ENCODE peak calls at places on chromosomes 11 and 22, in six cellular contexts. One of them, this sample, is unnamed.

GRCh38 chr11:69007978-69008381 is 5.1 kb downstream of the MRGPRF start:
- DNase-seq in brain microvascular endothelial cell: no peak
- DNase-seq in GM12878: no peak
- DNase-seq in HepG2: peak; percentile 27
- DNase-seq in colonic mucosa: no peak
- DNase-seq in dorsolateral prefrontal cortex: peak; percentile 12
- DNase-seq in this sample: no peak

GRCh38 chr11:102171101-102171500 is 60.9 kb downstream of the YAP1 start:
- DNase-seq in brain microvascular endothelial cell: no peak
- DNase-seq in GM12878: no peak
- DNase-seq in HepG2: no peak
- DNase-seq in colonic mucosa: no peak
- DNase-seq in dorsolateral prefrontal cortex: no peak
- DNase-seq in this sample: no peak

GRCh38 chr11:14974723-14975587 is 2.8 kb upstream of the CALCA start:
- DNase-seq in brain microvascular endothelial cell: peak; percentile 39
- DNase-seq in GM12878: no peak
- DNase-seq in HepG2: peak; percentile 16
- DNase-seq in colonic mucosa: peak; percentile 55
- DNase-seq in dorsolateral prefrontal cortex: no peak
- DNase-seq in this sample: no peak

GRCh38 chr11:94002226-94002625 is 18.9 kb upstream of the HEPHL1 start:
- DNase-seq in brain microvascular endothelial cell: peak; percentile 5
- DNase-seq in GM12878: no peak
- DNase-seq in HepG2: no peak
- DNase-seq in colonic mucosa: no peak
- DNase-seq in dorsolateral prefrontal cortex: no peak
- DNase-seq in this sample: no peak

GRCh38 chr11:66116576-66117361 is 46.7 kb downstream of the PACS1 start:
- DNase-seq in brain microvascular endothelial cell: no peak
- DNase-seq in GM12878: no peak
- DNase-seq in HepG2: no peak
- DNase-seq in colonic mucosa: no peak
- DNase-seq in dorsolateral prefrontal cortex: no peak
- DNase-seq in this sample: no peak

GRCh38 chr11:68099474-68100405 is 21.4 kb downstream of the CHKA start:
- DNase-seq in brain microvascular endothelial cell: no peak
- DNase-seq in GM12878: peak; percentile 52
- DNase-seq in HepG2: peak; percentile 99
- DNase-seq in colonic mucosa: peak; percentile 63
- DNase-seq in dorsolateral prefrontal cortex: no peak
- DNase-seq in this sample: peak; percentile 69

GRCh38 chr11:82776377-82776776 is 42.7 kb upstream of the FAM181B start:
- DNase-seq in brain microvascular endothelial cell: peak; percentile 41
- DNase-seq in GM12878: no peak
- DNase-seq in HepG2: peak; percentile 5
- DNase-seq in colonic mucosa: no peak
- DNase-seq in dorsolateral prefrontal cortex: no peak
- DNase-seq in this sample: no peak

GRCh38 chr11:134355656-134356055 is 23.9 kb downstream of the GLB1L2 start:
- DNase-seq in brain microvascular endothelial cell: no peak
- DNase-seq in GM12878: no peak
- DNase-seq in HepG2: no peak
- DNase-seq in colonic mucosa: no peak
- DNase-seq in dorsolateral prefrontal cortex: no peak
- DNase-seq in this sample: no peak

GRCh38 chr11:501683-502287 is 5.3 kb downstream of the RNH1 start:
- DNase-seq in brain microvascular endothelial cell: no peak
- DNase-seq in GM12878: no peak
- DNase-seq in HepG2: no peak
- DNase-seq in colonic mucosa: no peak
- DNase-seq in dorsolateral prefrontal cortex: no peak
- DNase-seq in this sample: no peak

GRCh38 chr11:504994-505344 is 2.1 kb downstream of the RNH1 start:
- DNase-seq in brain microvascular endothelial cell: no peak
- DNase-seq in GM12878: no peak
- DNase-seq in HepG2: no peak
- DNase-seq in colonic mucosa: no peak
- DNase-seq in dorsolateral prefrontal cortex: no peak
- DNase-seq in this sample: no peak

GRCh38 chr11:504053-504993 is 2.7 kb downstream of the RNH1 start:
- DNase-seq in brain microvascular endothelial cell: no peak
- DNase-seq in GM12878: no peak
- DNase-seq in HepG2: no peak
- DNase-seq in colonic mucosa: peak; percentile 53
- DNase-seq in dorsolateral prefrontal cortex: no peak
- DNase-seq in this sample: peak; percentile 58

GRCh38 chr11:502288-503178 is 4.5 kb downstream of the RNH1 start:
- DNase-seq in brain microvascular endothelial cell: no peak
- DNase-seq in GM12878: no peak
- DNase-seq in HepG2: no peak
- DNase-seq in colonic mucosa: no peak
- DNase-seq in dorsolateral prefrontal cortex: no peak
- DNase-seq in this sample: no peak

GRCh38 chr11:503179-503981 is 3.7 kb downstream of the RNH1 start:
- DNase-seq in brain microvascular endothelial cell: no peak
- DNase-seq in GM12878: peak; percentile 38
- DNase-seq in HepG2: no peak
- DNase-seq in colonic mucosa: peak; percentile 47
- DNase-seq in dorsolateral prefrontal cortex: peak; percentile 85
- DNase-seq in this sample: peak; percentile 68
- H3K4me3 ChIP-seq in brain microvascular endothelial cell: peak overlapping the region; percentile 60
- H3K4me3 ChIP-seq in GM12878: peak overlapping the region; percentile 89
- H3K4me3 ChIP-seq in HepG2: no peak overlapping the region
- H3K4me3 ChIP-seq in colonic mucosa: peak overlapping the region; percentile 47
- H3K4me3 ChIP-seq in dorsolateral prefrontal cortex: peak overlapping the region; percentile 85
- H3K4me3 ChIP-seq in this sample: peak overlapping the region; percentile 40

DNA sequence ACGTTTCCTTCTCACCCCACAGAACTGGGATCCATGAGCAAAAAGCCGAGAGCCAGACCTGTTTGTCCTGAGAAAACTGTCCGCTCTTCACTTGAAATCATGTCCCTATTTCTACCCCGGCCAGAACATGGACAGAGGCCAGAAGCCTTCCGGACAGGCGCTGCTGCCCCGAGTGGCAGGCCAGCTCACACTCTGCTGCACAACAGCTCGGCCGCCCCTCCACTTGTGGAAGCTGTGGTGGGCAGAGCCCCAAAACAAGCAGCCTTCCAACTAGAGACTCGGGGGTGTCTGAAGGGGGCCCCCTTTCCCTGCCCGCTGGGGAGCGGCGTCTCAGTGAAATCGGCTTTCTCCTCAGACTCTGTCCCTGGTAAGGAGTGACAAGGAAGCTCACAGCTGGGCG is 24.0 kb downstream of the CD5 start:
- DNase-seq in brain microvascular endothelial cell: no peak
- DNase-seq in GM12878: no peak
- DNase-seq in HepG2: no peak
- DNase-seq in colonic mucosa: no peak
- DNase-seq in dorsolateral prefrontal cortex: no peak
- DNase-seq in this sample: no peak
- TF ChIP-seq CTCF in brain microvascular endothelial cell: peak; percentile 38
- TF ChIP-seq CTCF in GM12878: no peak
- TF ChIP-seq CTCF in HepG2: peak; percentile 5
- TF ChIP-seq CTCF in colonic mucosa: no peak
- TF ChIP-seq CTCF in dorsolateral prefrontal cortex: no peak
- TF ChIP-seq CTCF in this sample: no peak

GRCh38 chr11:76798202-76798581 is 15.0 kb downstream of the TSKU start:
- DNase-seq in brain microvascular endothelial cell: no peak
- DNase-seq in GM12878: no peak
- DNase-seq in HepG2: no peak
- DNase-seq in colonic mucosa: peak; percentile 19
- DNase-seq in dorsolateral prefrontal cortex: no peak
- DNase-seq in this sample: peak; percentile 22

GRCh38 chr11:76797341-76798201 is 14.4 kb downstream of the TSKU start:
- DNase-seq in brain microvascular endothelial cell: no peak
- DNase-seq in GM12878: no peak
- DNase-seq in HepG2: no peak
- DNase-seq in colonic mucosa: peak; percentile 18
- DNase-seq in dorsolateral prefrontal cortex: no peak
- DNase-seq in this sample: no peak

GRCh38 chr11:76799061-76799804 is 16.1 kb downstream of the TSKU start:
- DNase-seq in brain microvascular endothelial cell: peak; percentile 47
- DNase-seq in GM12878: no peak
- DNase-seq in HepG2: peak; percentile 81
- DNase-seq in colonic mucosa: peak; percentile 88
- DNase-seq in dorsolateral prefrontal cortex: peak; percentile 73
- DNase-seq in this sample: peak; percentile 86

GRCh38 chr11:76800466-76801200 is 17.5 kb downstream of the TSKU start:
- DNase-seq in brain microvascular endothelial cell: no peak
- DNase-seq in GM12878: no peak
- DNase-seq in HepG2: no peak
- DNase-seq in colonic mucosa: peak; percentile 20
- DNase-seq in dorsolateral prefrontal cortex: no peak
- DNase-seq in this sample: no peak

GRCh38 chr11:76798656-76799055 is 15.5 kb downstream of the TSKU start:
- DNase-seq in brain microvascular endothelial cell: no peak
- DNase-seq in GM12878: no peak
- DNase-seq in HepG2: no peak
- DNase-seq in colonic mucosa: no peak
- DNase-seq in dorsolateral prefrontal cortex: no peak
- DNase-seq in this sample: no peak
- H3K4me3 ChIP-seq in brain microvascular endothelial cell: no peak overlapping the region
- H3K4me3 ChIP-seq in GM12878: no peak overlapping the region
- H3K4me3 ChIP-seq in HepG2: no peak overlapping the region
- H3K4me3 ChIP-seq in colonic mucosa: no peak overlapping the region
- H3K4me3 ChIP-seq in dorsolateral prefrontal cortex: peak overlapping the region; percentile 65
- H3K4me3 ChIP-seq in this sample: no peak overlapping the region

DNA sequence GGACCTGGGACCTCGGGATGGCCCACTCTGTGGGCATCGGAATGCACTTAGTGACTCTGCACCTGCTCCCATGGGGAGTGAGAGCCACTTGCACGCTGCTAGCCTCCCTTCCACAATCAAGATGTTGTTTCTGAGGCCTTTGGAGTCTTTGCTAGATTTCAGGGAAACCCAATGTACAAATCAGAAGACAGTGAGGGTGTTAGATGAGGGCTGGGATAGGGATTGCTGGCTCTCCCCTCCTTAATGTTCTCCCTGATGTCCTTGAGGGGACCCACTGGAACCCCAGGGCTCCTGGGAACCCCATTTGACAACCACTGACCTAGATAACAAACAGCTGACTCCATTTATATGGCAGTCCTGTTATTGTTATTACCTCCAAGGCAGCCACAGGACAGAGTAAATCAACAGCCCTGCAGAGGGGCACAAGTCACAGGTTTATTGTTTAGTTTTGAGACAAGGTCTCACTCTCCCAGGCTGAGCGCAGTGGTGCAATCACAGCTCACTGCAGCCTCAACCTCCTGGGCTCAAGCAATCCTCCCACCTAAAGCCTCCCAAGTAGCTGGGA is 31.3 kb upstream of the COMT start:
- DNase-seq in brain microvascular endothelial cell: no peak
- DNase-seq in GM12878: no peak
- DNase-seq in HepG2: no peak
- DNase-seq in colonic mucosa: no peak
- DNase-seq in dorsolateral prefrontal cortex: no peak
- DNase-seq in this sample: no peak
- TF ChIP-seq CTCF in brain microvascular endothelial cell: no peak
- TF ChIP-seq CTCF in GM12878: no peak
- TF ChIP-seq CTCF in HepG2: no peak
- TF ChIP-seq CTCF in colonic mucosa: no peak
- TF ChIP-seq CTCF in dorsolateral prefrontal cortex: no peak
- TF ChIP-seq CTCF in this sample: no peak

DNA sequence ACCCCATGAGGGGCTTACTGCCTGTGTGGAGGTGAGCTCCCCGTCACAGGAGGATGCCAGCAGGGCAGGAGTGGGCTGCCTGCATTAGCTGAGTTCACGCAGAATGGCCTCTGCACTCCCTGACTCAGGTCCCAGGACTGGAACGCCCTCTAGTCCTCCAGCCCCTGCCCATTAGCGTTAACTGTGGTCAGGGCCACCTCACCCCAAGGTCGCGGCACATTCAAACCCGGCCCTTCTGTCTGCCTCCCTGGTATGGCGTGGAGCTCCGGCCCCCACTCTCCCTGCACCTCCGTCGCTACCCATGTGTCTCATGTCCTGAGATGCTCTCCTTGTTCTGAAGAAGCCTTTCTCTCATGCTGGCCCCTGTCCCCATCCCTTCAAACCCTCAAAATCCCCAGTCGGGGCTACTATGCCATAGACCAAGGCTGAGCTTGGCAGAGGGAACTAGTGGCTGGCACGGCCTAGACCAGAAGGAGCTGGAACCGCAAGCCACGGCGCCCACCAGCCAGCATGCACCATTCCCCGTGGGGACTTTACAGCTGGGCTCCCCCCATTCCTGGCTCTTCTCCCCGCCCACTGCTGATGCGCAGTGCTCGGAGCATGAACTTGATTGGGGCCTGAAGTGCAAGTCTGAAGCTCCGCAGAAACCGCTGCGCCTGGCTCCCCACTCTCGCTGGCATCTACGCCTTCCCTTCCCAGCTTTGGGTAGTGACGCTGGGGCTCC is 79.5 kb upstream of the RTL6 start:
- DNase-seq in brain microvascular endothelial cell: no peak
- DNase-seq in GM12878: no peak
- DNase-seq in HepG2: no peak
- DNase-seq in colonic mucosa: no peak
- DNase-seq in dorsolateral prefrontal cortex: peak; percentile 32
- DNase-seq in this sample: no peak
- H3K4me3 ChIP-seq in brain microvascular endothelial cell: no peak overlapping the region
- H3K4me3 ChIP-seq in GM12878: no peak overlapping the region
- H3K4me3 ChIP-seq in HepG2: no peak overlapping the region
- H3K4me3 ChIP-seq in colonic mucosa: no peak overlapping the region
- H3K4me3 ChIP-seq in dorsolateral prefrontal cortex: no peak overlapping the region
- H3K4me3 ChIP-seq in this sample: no peak overlapping the region

DNA sequence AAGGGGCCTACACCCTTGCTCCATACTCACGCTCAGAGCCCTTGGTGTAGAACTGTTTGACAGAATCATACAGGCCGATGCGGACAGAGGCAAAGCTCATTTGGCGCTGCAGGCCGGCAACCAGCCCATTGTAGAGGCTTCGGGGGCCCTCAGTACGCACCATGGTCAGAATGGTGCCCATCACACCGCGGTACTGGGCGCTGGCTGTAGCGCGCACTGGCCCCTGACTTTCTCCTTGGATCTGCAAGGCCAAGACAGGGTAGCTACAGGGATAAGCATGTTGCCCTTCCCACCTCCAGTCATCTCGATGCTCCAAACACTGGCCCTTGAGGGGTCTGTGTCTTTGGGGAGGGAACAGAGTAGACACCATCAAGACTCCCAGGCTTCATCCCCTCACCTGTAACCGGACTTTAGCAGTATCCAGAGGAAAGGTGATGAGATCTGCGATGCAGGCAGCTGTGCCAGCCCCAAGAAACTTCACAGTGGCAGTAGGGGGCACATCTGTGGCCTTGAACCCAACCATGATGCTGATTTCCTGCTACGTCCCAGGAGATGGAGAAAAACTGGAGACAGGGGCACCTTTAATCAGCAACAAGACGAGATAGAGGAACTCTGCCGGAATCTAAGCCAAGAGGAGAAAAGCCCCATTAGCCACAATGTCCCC is 4.7 kb downstream of the UCP2 start:
- DNase-seq in brain microvascular endothelial cell: no peak
- DNase-seq in GM12878: no peak
- DNase-seq in HepG2: no peak
- DNase-seq in colonic mucosa: no peak
- DNase-seq in dorsolateral prefrontal cortex: peak; percentile 12
- DNase-seq in this sample: no peak
- TF ChIP-seq CTCF in brain microvascular endothelial cell: no peak
- TF ChIP-seq CTCF in GM12878: no peak
- TF ChIP-seq CTCF in HepG2: no peak
- TF ChIP-seq CTCF in colonic mucosa: no peak
- TF ChIP-seq CTCF in dorsolateral prefrontal cortex: no peak
- TF ChIP-seq CTCF in this sample: no peak

GRCh38 chr11:1387961-1388762 is 1.6 kb upstream of the BRSK2 start:
- DNase-seq in brain microvascular endothelial cell: no peak
- DNase-seq in GM12878: no peak
- DNase-seq in HepG2: peak; percentile 18
- DNase-seq in colonic mucosa: no peak
- DNase-seq in dorsolateral prefrontal cortex: peak; percentile 41
- DNase-seq in this sample: peak; percentile 44
- H3K4me3 ChIP-seq in brain microvascular endothelial cell: no peak overlapping the region
- H3K4me3 ChIP-seq in GM12878: no peak overlapping the region
- H3K4me3 ChIP-seq in HepG2: no peak overlapping the region
- H3K4me3 ChIP-seq in colonic mucosa: no peak overlapping the region
- H3K4me3 ChIP-seq in dorsolateral prefrontal cortex: peak overlapping the region; percentile 82
- H3K4me3 ChIP-seq in this sample: no peak overlapping the region